ENCODE peak calls at places on chromosomes 12 and 14, in nine cellular contexts. H, X, F, Q, W, C, D, U and P are unnamed samples.

GRCh38 chr12:50220357-50221061 is 53.3 kb upstream of the CERS5 start:
- DNase-seq in H (peak), U (no peak), F (no peak), W (no peak), C (no peak), X (no peak), D (no peak), Q (no peak), P (no peak)

GRCh38 chr12:50187084-50187900 is 20.1 kb upstream of the CERS5 start:
- DNase-seq in X (no peak), H (peak), U (no peak), D (no peak), W (no peak), F (peak), C (no peak), Q (no peak), P (no peak)

GRCh38 chr14:54116972-54117371 is 160.3 kb upstream of the BMP4 start:
- DNase-seq in W (no peak), H (peak), Q (no peak), F (no peak), C (no peak), X (no peak), U (no peak), D (no peak), P (no peak)

GRCh38 chr12:121767525-121768016 is 25.9 kb downstream of the RHOF start:
- DNase-seq in Q (no peak), U (no peak), C (no peak), H (no peak), W (no peak), X (no peak), F (no peak), D (no peak), P (no peak)

GRCh38 chr12:126069549-126070165 is 1004.4 kb downstream of the AACS start:
- DNase-seq in F (no peak), W (no peak), U (no peak), Q (no peak), H (peak), X (peak), D (peak), C (peak), P (peak)

GRCh38 chr14:53608369-53608768 is 348.3 kb downstream of the BMP4 start:
- DNase-seq in D (peak), F (no peak), Q (no peak), C (no peak), H (no peak), U (no peak), W (no peak), X (no peak), P (no peak)

GRCh38 chr14:72519543-72519942 is 374.4 kb downstream of the DPF3 start:
- DNase-seq in F (no peak), D (no peak), H (no peak), U (no peak), Q (no peak), X (no peak), C (no peak), W (no peak), P (no peak)

GRCh38 chr12:101581190-101581589 is 13.6 kb upstream of the MYBPC1 start:
- DNase-seq in X (no peak), C (no peak), H (no peak), U (no peak), D (no peak), F (no peak), W (no peak), Q (no peak), P (peak)

GRCh38 chr12:46359667-46360280 is 12.8 kb downstream of the SLC38A2 start:
- DNase-seq in W (no peak), X (no peak), H (no peak), U (no peak), F (no peak), Q (no peak), C (no peak), D (no peak), P (no peak)

GRCh38 chr12:6426882-6427671 is 17.7 kb upstream of the CD27 start:
- DNase-seq in U (peak), D (peak), C (no peak), X (no peak), H (no peak), Q (peak), W (peak), F (no peak), P (no peak)

GRCh38 chr12:2198088-2198501 is 145.3 kb downstream of the CACNA1C start:
- DNase-seq in W (no peak), C (peak), U (no peak), H (peak), F (peak), Q (peak), D (no peak), X (no peak), P (peak)

GRCh38 chr12:6180300-6181051 is 19.7 kb upstream of the CD9 start:
- DNase-seq in F (no peak), H (peak), W (no peak), C (no peak), X (no peak), Q (no peak), U (no peak), D (no peak), P (no peak)

GRCh38 chr12:6829532-6830220 is 1.5 kb downstream of the P3H3 start:
- DNase-seq in Q (no peak), U (no peak), W (no peak), F (peak), C (peak), H (no peak), D (no peak), X (no peak), P (no peak)

GRCh38 chr12:32249701-32250270 is 143.1 kb downstream of the BICD1 start:
- DNase-seq in Q (no peak), H (no peak), C (no peak), W (no peak), X (no peak), U (no peak), D (no peak), F (no peak), P (no peak)

GRCh38 chr12:110889361-110889760 is 31.0 kb downstream of the MYL2 start:
- DNase-seq in U (no peak), X (no peak), F (no peak), D (no peak), W (no peak), Q (no peak), C (no peak), H (no peak), P (no peak)

GRCh38 chr12:88570103-88570502 is 10.2 kb downstream of the KITLG start:
- DNase-seq in C (no peak), Q (no peak), U (no peak), W (no peak), X (no peak), D (no peak), F (no peak), H (peak), P (no peak)

GRCh38 chr12:111404362-111405148 is 1.2 kb upstream of the SH2B3 start:
- DNase-seq in D (no peak), W (no peak), F (no peak), X (peak), U (no peak), C (no peak), H (peak), Q (peak), P (peak)